ENCODE peak calls at places on chromosomes 3 and 15, in five cellular contexts. R, Z, U, X and S are unnamed samples.

GRCh38 chr3:99768808-99769501 is 48.7 kb upstream of the CMSS1 start:
- DNase-seq in Z (no peak), X (no peak), U (no peak), R (no peak), S (no peak)

GRCh38 chr3:171765511-171765887 is 44.8 kb downstream of the PLD1 start:
- DNase-seq in R (no peak), X (no peak), Z (no peak), U (no peak), S (no peak)

GRCh38 chr3:50126287-50127211 is 28.6 kb upstream of the SEMA3F start:
- DNase-seq in X (no peak), U (no peak), R (no peak), Z (peak; percentile 79), S (no peak)

GRCh38 chr15:93070136-93070535 is 18.9 kb downstream of the RGMA start:
- DNase-seq in X (no peak), U (no peak), Z (no peak), R (no peak), S (no peak)

GRCh38 chr15:101664303-101664913 is 12.2 kb upstream of the TM2D3 start:
- DNase-seq in R (no peak), U (no peak), X (no peak), Z (no peak), S (no peak)

GRCh38 chr15:63389902-63390301 is 8.3 kb upstream of the CA12 start:
- DNase-seq in R (peak; percentile 87), X (no peak), Z (no peak), U (no peak), S (no peak)

GRCh38 chr3:157501863-157502262 is 1.4 kb downstream of the VEPH1 start:
- DNase-seq in Z (no peak), U (peak; percentile 67), X (no peak), R (no peak), S (no peak)

GRCh38 chr15:69537888-69538287 is 85.3 kb downstream of the RPLP1 start:
- DNase-seq in X (no peak), Z (no peak), U (no peak), R (no peak), S (no peak)

GRCh38 chr3:150314248-150315027 is 93.7 kb upstream of the TSC22D2 start:
- DNase-seq in U (no peak), X (no peak), R (no peak), Z (no peak), S (no peak)

GRCh38 chr3:16482770-16483531 is 30.5 kb downstream of the RFTN1 start:
- DNase-seq in U (no peak), Z (no peak), R (peak; percentile 88), X (peak; percentile 59), S (peak; percentile 50)

GRCh38 chr3:179713643-179714090 is 60.8 kb downstream of the USP13 start:
- DNase-seq in R (no peak), X (no peak), Z (peak; percentile 55), U (no peak), S (no peak)

GRCh38 chr3:173553635-173554280 is 156.2 kb downstream of the NLGN1 start:
- DNase-seq in R (peak; percentile 42), X (no peak), Z (peak; percentile 48), U (peak; percentile 27), S (peak; percentile 33)

GRCh38 chr3:146772211-146772743 is 167.1 kb upstream of the PLSCR5 start:
- DNase-seq in Z (no peak), U (no peak), X (no peak), R (no peak), S (no peak)

GRCh38 chr3:12227833-12228232 is 61.0 kb upstream of the PPARG start:
- DNase-seq in U (no peak), X (no peak), R (no peak), Z (peak; percentile 83), S (no peak)

GRCh38 chr3:106734712-106735111 is 642.5 kb upstream of the CCDC54 start:
- DNase-seq in Z (no peak), R (no peak), U (no peak), X (no peak), S (no peak)

GRCh38 chr15:90362936-90363212 is 10.8 kb downstream of the ZNF774 start:
- DNase-seq in U (no peak), Z (peak; percentile 81), R (no peak), X (no peak), S (no peak)

GRCh38 chr3:175941352-175941751 is 1082.2 kb downstream of the NAALADL2 start:
- DNase-seq in U (no peak), R (no peak), X (no peak), Z (no peak), S (peak; percentile 37)

GRCh38 chr3:45008117-45008516 is 18.0 kb upstream of the CLEC3B start:
- DNase-seq in R (no peak), Z (peak; percentile 79), U (no peak), X (no peak), S (no peak)

GRCh38 chr3:167066977-167067843 is 312.9 kb downstream of the ZBBX start:
- DNase-seq in U (no peak), X (no peak), R (peak; percentile 58), Z (no peak), S (no peak)

GRCh38 chr15:40911139-40911538 is 16.9 kb downstream of the VPS18 start:
- DNase-seq in X (no peak), U (no peak), R (peak; percentile 10), Z (no peak), S (no peak)